ENCODE peak calls at places on chromosomes 2 and 18, in ten cellular contexts. S is lung, O is AG04449, V is thoracic aorta, T is left lung, M is progenitor cell of endocrine pancreas, D is body of pancreas, Q is A549, L is fibroblast of lung, C is heart left ventricle. J is an unnamed sample.

GRCh38 chr2:129827251-129827894 is 152.1 kb upstream of the RAB6C start:
- DNase-seq in V (no peak), C (no peak), O (no peak), M (no peak), Q (no peak), T (no peak), L (no peak), D (no peak), S (no peak), J (no peak)

GRCh38 chr2:177031435-177032222 is 181.0 kb upstream of the HNRNPA3 start:
- DNase-seq in M (no peak), Q (no peak), C (no peak), O (no peak), T (no peak), L (no peak), D (no peak), S (no peak), V (no peak), J (no peak)

GRCh38 chr2:101720732-101721131 is 23.2 kb downstream of the MAP4K4 start:
- DNase-seq in Q (no peak), S (no peak), M (no peak), V (no peak), C (no peak), D (no peak), T (no peak), O (no peak), L (no peak), J (no peak)

GRCh38 chr2:40106061-40106460 is 327.0 kb upstream of the THUMPD2 start:
- DNase-seq in Q (no peak), L (peak), D (no peak), C (no peak), S (no peak), V (no peak), T (no peak), M (no peak), O (no peak), J (no peak)

GRCh38 chr2:97663962-97664635 is at the start of gene ACTR1B:
- DNase-seq in D (peak), V (peak), L (peak), T (peak), M (peak), C (peak), S (peak), Q (peak), O (peak), J (peak)

GRCh38 chr2:62845256-62845655 is 139.7 kb downstream of the EHBP1 start:
- DNase-seq in C (no peak), S (no peak), D (no peak), Q (no peak), O (no peak), T (no peak), M (no peak), V (no peak), L (no peak), J (no peak)

GRCh38 chr2:133362061-133362476 is 206.2 kb downstream of the NCKAP5 start:
- DNase-seq in V (no peak), O (peak), L (peak), S (no peak), D (no peak), Q (peak), M (no peak), T (no peak), C (no peak), J (no peak)

GRCh38 chr2:106852103-106852502 is 33.9 kb downstream of the ST6GAL2 start:
- DNase-seq in D (no peak), C (no peak), M (no peak), V (no peak), S (no peak), Q (no peak), T (no peak), O (no peak), L (no peak), J (no peak)

GRCh38 chr2:86393521-86394490 is 47.4 kb upstream of the KDM3A start:
- DNase-seq in M (no peak), D (peak), L (peak), V (no peak), O (no peak), T (peak), C (no peak), S (peak), Q (no peak), J (no peak)

GRCh38 chr2:111653103-111653624 is 230.8 kb downstream of the ANAPC1 start:
- DNase-seq in M (no peak), Q (no peak), D (no peak), L (no peak), C (no peak), V (no peak), O (no peak), T (no peak), S (no peak), J (no peak)

GRCh38 chr2:173251225-173251624 is 103.4 kb upstream of the CDCA7 start:
- DNase-seq in L (no peak), C (no peak), T (no peak), O (no peak), M (no peak), V (no peak), S (no peak), D (no peak), Q (no peak), J (no peak)

GRCh38 chr2:85873679-85874078 is 15.1 kb downstream of the ST3GAL5 start:
- DNase-seq in Q (no peak), T (no peak), D (no peak), C (no peak), V (no peak), O (no peak), S (no peak), M (no peak), L (no peak), J (no peak)

GRCh38 chr2:54455584-54456525 is at the start of gene SPTBN1:
- DNase-seq in M (peak), Q (peak), C (peak), L (peak), S (peak), O (peak), D (peak), V (peak), T (peak), J (no peak)

GRCh38 chr2:176164803-176165597 is 7.9 kb downstream of the HOXD3 start:
- DNase-seq in V (no peak), M (no peak), Q (no peak), L (peak), O (no peak), S (no peak), C (no peak), D (no peak), T (no peak), J (no peak)

GRCh38 chr2:214772443-214773034 is 36.9 kb downstream of the BARD1 start:
- DNase-seq in M (no peak), S (no peak), C (no peak), T (no peak), Q (no peak), V (no peak), L (no peak), D (no peak), O (no peak), J (no peak)

GRCh38 chr18:48230459-48231113 is 178.6 kb downstream of the ZBTB7C start:
- DNase-seq in M (peak), L (peak), S (peak), O (no peak), D (no peak), Q (peak), V (no peak), T (peak), C (no peak), J (no peak)

GRCh38 chr2:39492095-39492590 is 55.1 kb upstream of the MAP4K3 start:
- DNase-seq in D (no peak), V (no peak), T (no peak), M (no peak), C (no peak), Q (peak), S (no peak), L (peak), O (peak), J (peak)

GRCh38 chr2:41920812-41921211 is 127.0 kb upstream of the PKDCC start:
- DNase-seq in C (no peak), M (no peak), V (no peak), Q (peak), T (no peak), D (no peak), S (no peak), L (no peak), O (no peak), J (no peak)

GRCh38 chr2:234348081-234348480 is 148.8 kb downstream of the ARL4C start:
- DNase-seq in T (no peak), V (no peak), D (no peak), M (no peak), S (no peak), Q (no peak), C (no peak), O (no peak), L (peak), J (no peak)

GRCh38 chr2:20541651-20542050 is 94.8 kb downstream of the RHOB start:
- DNase-seq in M (no peak), V (no peak), D (no peak), S (no peak), L (no peak), O (no peak), Q (no peak), C (no peak), T (no peak), J (no peak)

GRCh38 chr18:38940863-38941531 is 1375.4 kb upstream of the CELF4 start:
- DNase-seq in C (no peak), L (peak), S (no peak), O (no peak), V (no peak), Q (peak), T (no peak), M (no peak), D (no peak), J (peak)

GRCh38 chr2:1707771-1708351 is 36.5 kb downstream of the PXDN start:
- DNase-seq in D (no peak), Q (no peak), S (peak), M (no peak), L (peak), C (peak), V (no peak), O (no peak), T (peak), J (peak)

GRCh38 chr2:79996709-79997108 is 307.8 kb downstream of the LRRTM1 start:
- DNase-seq in O (no peak), M (no peak), C (no peak), V (no peak), S (no peak), Q (no peak), T (no peak), D (no peak), L (no peak), J (no peak)

GRCh38 chr2:17830053-17831034 is 14.1 kb downstream of the MSGN1 start:
- DNase-seq in V (no peak), O (peak), C (peak), T (peak), L (peak), D (peak), M (peak), Q (peak), S (peak), J (peak)

GRCh38 chr2:2729246-2729645 is 398.2 kb upstream of the MYT1L start:
- DNase-seq in Q (no peak), V (no peak), O (no peak), L (no peak), D (no peak), S (no peak), T (no peak), C (no peak), M (no peak), J (no peak)

DNA sequence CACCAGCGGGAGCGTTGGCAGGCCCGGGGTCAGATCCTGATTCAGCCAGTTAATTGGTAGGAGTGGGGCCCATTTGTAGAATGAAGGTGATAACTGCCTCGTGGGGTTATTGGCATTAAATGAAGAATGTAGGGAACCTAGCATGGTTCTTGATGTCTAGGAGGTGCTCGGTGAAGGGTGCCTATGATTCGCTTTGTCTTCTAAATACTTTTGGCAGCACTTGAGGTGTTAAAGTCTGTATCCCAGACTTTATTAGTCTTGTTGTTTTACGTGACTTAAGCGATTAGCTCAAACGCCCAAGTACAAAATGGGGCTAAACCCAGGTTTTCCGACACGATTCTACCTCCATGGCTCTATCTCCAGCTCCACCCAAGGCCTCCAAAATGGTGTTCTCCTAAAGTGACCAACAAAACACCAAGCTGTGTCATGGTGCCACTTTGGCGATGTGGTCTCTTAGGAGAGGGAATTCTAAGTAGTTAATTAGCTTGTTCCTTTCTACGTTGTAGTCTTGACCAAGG is 980 bp upstream of the PPP4R1 start:
- DNase-seq in C (no peak), D (no peak), O (no peak), L (no peak), V (no peak), Q (peak), T (no peak), M (no peak), S (no peak), J (no peak)
- TF ChIP-seq CTCF in C (no peak), D (no peak), O (no peak), L (no peak), V (no peak), Q (no peak), T (no peak), M (no peak), S (no peak), J (no peak)

DNA sequence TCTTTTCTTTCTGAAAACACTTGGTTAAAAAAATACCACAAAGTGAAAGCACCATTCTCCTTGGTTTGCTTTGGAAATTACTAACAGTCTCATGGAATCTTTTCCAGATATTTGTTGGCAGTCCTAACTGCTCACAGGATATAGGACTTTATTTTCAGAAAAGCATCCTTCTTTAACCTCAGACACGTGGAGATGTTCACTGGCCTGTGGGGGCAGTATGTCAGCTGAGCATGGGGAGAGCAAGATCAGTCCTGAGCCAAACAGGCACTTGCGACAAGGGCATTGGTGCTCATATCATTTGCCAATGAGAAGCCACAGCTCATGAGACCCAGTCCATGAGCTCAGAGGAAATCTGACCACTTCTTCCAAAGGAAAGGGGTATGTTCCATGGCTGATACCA is 371.9 kb downstream of the NBAS start:
- DNase-seq in V (no peak), T (no peak), D (no peak), Q (no peak), O (no peak), M (no peak), S (no peak), L (no peak), C (no peak), J (no peak)
- TF ChIP-seq CTCF in V (no peak), T (no peak), D (no peak), Q (no peak), O (peak), M (no peak), S (no peak), L (no peak), C (no peak), J (peak)

GRCh38 chr2:203019142-203019541 is 4.5 kb downstream of the NBEAL1 start:
- DNase-seq in T (no peak), O (no peak), D (no peak), Q (no peak), L (no peak), V (no peak), M (no peak), S (no peak), C (no peak), J (no peak)
- TF ChIP-seq CTCF in T (no peak), O (no peak), D (no peak), Q (no peak), L (no peak), V (no peak), M (no peak), S (no peak), C (peak), J (no peak)

DNA sequence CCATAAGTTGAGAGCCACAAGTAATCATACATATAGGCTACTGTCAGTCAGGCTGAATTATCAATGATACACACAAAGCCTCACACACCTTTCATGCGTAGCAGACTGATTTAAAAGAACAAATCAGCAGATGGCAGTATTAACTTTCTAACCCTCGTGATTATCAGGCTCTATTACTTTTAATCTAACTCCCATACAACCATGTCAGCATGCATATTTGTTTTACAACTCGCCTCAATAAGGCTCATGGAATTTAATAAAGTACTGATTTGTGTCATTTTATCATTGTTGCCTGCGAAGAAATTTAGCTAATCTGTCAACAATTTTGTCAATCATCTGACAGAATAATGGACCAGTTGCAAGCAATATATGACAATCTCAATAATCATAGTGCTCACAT is 82.8 kb downstream of the SLC25A12 start:
- DNase-seq in V (no peak), D (no peak), L (peak), T (no peak), Q (peak), S (no peak), C (no peak), M (no peak), O (no peak), J (no peak)
- TF ChIP-seq CTCF in V (no peak), D (peak), L (peak), T (no peak), Q (peak), S (no peak), C (peak), M (peak), O (peak), J (no peak)

GRCh38 chr2:236563953-236564352 is 5.7 kb upstream of the ACKR3 start:
- DNase-seq in M (no peak), O (no peak), T (no peak), S (no peak), C (no peak), L (no peak), Q (no peak), V (no peak), D (no peak), J (no peak)

GRCh38 chr2:236565225-236565624 is 4.4 kb upstream of the ACKR3 start:
- DNase-seq in M (no peak), T (no peak), S (no peak), Q (no peak), L (no peak), O (no peak), V (no peak), C (no peak), D (no peak), J (no peak)

GRCh38 chr2:236558999-236559978 is 10.3 kb upstream of the ACKR3 start:
- DNase-seq in L (no peak), D (no peak), T (no peak), V (no peak), S (no peak), Q (no peak), O (no peak), M (no peak), C (no peak), J (no peak)

GRCh38 chr2:236561874-236562273 is 7.8 kb upstream of the ACKR3 start:
- DNase-seq in D (no peak), S (no peak), C (no peak), T (no peak), Q (no peak), L (no peak), V (no peak), M (no peak), O (no peak), J (no peak)

GRCh38 chr2:236562434-236562833 is 7.2 kb upstream of the ACKR3 start:
- DNase-seq in L (no peak), D (peak), C (no peak), V (no peak), M (no peak), O (no peak), S (no peak), Q (peak), T (no peak), J (peak)
- TF ChIP-seq CTCF in L (peak), D (peak), C (peak), V (peak), M (peak), O (peak), S (peak), Q (peak), T (peak), J (peak)

GRCh38 chr18:56648307-56648706 is 2.9 kb upstream of the WDR7 start:
- DNase-seq in L (no peak), T (no peak), Q (no peak), S (no peak), V (no peak), O (no peak), D (no peak), C (no peak), M (no peak), J (no peak)

GRCh38 chr18:56652802-56653201 is 1.6 kb downstream of the WDR7 start:
- DNase-seq in L (no peak), T (no peak), D (no peak), Q (no peak), C (no peak), M (no peak), S (no peak), O (no peak), V (no peak), J (no peak)

GRCh38 chr18:56650056-56650455 is 1.1 kb upstream of the WDR7 start:
- DNase-seq in L (no peak), C (no peak), Q (no peak), O (no peak), T (no peak), M (no peak), D (no peak), S (no peak), V (no peak), J (no peak)

GRCh38 chr18:56651771-56652092 is 573 bp downstream of the WDR7 start:
- DNase-seq in T (no peak), M (no peak), O (no peak), L (no peak), V (no peak), D (no peak), S (no peak), Q (no peak), C (no peak), J (no peak)

DNA sequence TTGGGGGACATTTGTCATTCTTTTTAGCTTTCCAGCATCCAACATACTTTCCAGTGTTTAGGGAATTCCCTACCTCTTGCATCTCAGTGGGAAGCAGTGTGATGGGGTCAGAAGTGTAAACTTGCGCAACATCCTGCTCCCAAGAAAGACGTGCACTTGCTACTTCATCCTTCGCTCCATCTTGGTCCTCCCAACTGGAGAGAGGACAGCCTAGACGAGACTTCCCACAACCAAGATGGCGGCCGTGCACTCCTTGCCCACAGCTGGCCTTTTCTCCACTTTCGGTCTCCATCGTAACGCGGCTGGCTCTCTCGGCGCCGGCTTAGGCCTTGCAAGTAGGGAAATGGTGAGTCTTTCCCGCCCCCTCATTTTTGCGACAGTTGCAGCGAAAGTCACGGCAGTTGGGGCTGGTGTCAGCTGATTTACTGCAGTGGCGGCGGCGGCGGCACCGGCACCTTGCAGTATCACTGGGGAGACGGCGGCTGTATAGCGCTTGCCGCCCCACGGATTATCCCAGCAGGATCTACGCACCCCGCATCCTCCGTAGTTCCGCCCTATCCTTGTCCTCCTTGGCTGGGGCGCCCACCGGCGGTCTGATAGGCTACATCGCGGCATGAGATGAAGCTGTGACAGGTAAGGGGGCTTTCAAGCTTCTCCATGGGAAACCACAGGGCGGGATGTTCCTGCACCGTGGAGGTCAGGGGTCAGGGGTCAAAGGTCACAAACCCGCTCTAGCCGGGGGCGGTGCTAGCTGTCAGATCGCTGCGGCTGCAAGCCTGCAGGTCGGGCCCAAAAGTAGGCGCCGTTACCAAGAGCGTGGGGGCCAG is at the start of gene WDR7:
- DNase-seq in M (peak), D (peak), S (peak), Q (peak), T (peak), C (peak), V (peak), O (peak), L (peak), J (peak)
- TF ChIP-seq CTCF in M (no peak), D (no peak), S (no peak), Q (no peak), T (no peak), C (peak), V (no peak), O (no peak), L (no peak), J (no peak)

GRCh38 chr2:99692785-99693184 is 203.0 kb upstream of the REV1 start:
- DNase-seq in M (no peak), T (no peak), O (no peak), Q (no peak), D (no peak), L (no peak), S (no peak), V (no peak), C (no peak), J (no peak)
- TF ChIP-seq CTCF in M (peak), T (peak), O (no peak), Q (no peak), D (no peak), L (no peak), S (no peak), V (no peak), C (peak), J (peak)